ENCODE peak calls at places on chromosome 6, in six cellular contexts. H is H1, X is HepG2, Z is K562, F is GM12878, W is GM12891. D is an unnamed sample.

GRCh38 chr6:113762611-113763010 is 94.5 kb upstream of the MARCKS start:
- DNase-seq in F (no peak), Z (no peak), X (no peak), W (no peak), H (no peak), D (no peak)

GRCh38 chr6:7151381-7151780 is 43.6 kb downstream of the RREB1 start:
- DNase-seq in X (peak; percentile 39), Z (no peak), W (no peak), H (no peak), F (no peak), D (no peak)

GRCh38 chr6:170052991-170053821 is 237.7 kb downstream of the DLL1 start:
- DNase-seq in H (no peak), F (no peak), X (no peak), W (no peak), Z (no peak), D (no peak)

GRCh38 chr6:18328549-18328922 is 58.6 kb upstream of the RNF144B start:
- DNase-seq in H (no peak), Z (no peak), X (no peak), F (no peak), W (no peak), D (no peak)

GRCh38 chr6:43115365-43115764 is 39.3 kb downstream of the PTK7 start:
- DNase-seq in W (no peak), Z (peak; percentile 56), F (no peak), X (no peak), H (no peak), D (no peak)

GRCh38 chr6:155273438-155273837 is 9.6 kb downstream of the CLDN20 start:
- DNase-seq in X (no peak), H (no peak), W (no peak), Z (peak; percentile 27), F (no peak), D (no peak)

GRCh38 chr6:105786890-105787655 is 299.1 kb upstream of the PRDM1 start:
- DNase-seq in W (no peak), F (peak; percentile 74), H (no peak), Z (no peak), X (no peak), D (no peak)

GRCh38 chr6:164321297-164321696 is 906.8 kb downstream of the QKI start:
- DNase-seq in H (no peak), Z (no peak), X (no peak), F (no peak), W (no peak), D (no peak)

GRCh38 chr6:136508701-136509387 is 41.4 kb downstream of the MAP7 start:
- DNase-seq in X (no peak), W (no peak), Z (no peak), F (no peak), H (no peak), D (no peak)

GRCh38 chr6:12958052-12958706 is 241.6 kb downstream of the PHACTR1 start:
- DNase-seq in X (no peak), H (no peak), W (no peak), F (no peak), Z (no peak), D (no peak)

GRCh38 chr6:81098109-81098814 is 654.2 kb downstream of the TENT5A start:
- DNase-seq in Z (no peak), X (no peak), W (no peak), H (no peak), F (no peak), D (no peak)

GRCh38 chr6:14149053-14149746 is 31.6 kb downstream of the CD83 start:
- DNase-seq in H (no peak), X (no peak), F (no peak), Z (no peak), W (no peak), D (no peak)

GRCh38 chr6:21845018-21845417 is 251.5 kb downstream of the SOX4 start:
- DNase-seq in W (no peak), F (no peak), Z (peak; percentile 20), X (no peak), H (no peak), D (no peak)

GRCh38 chr6:1609662-1610496 is at the start of gene FOXC1:
- DNase-seq in Z (no peak), W (peak; percentile 84), F (no peak), X (peak; percentile 71), H (no peak), D (peak; percentile 84)

GRCh38 chr6:148212366-148212765 is 130.3 kb upstream of the SASH1 start:
- DNase-seq in W (no peak), Z (no peak), X (no peak), F (no peak), H (no peak), D (no peak)

GRCh38 chr6:35295036-35295435 is 2.6 kb upstream of the DEF6 start:
- DNase-seq in H (no peak), F (no peak), W (no peak), Z (no peak), X (no peak), D (no peak)

GRCh38 chr6:37503486-37503980 is 3.8 kb upstream of the CCDC167 start:
- DNase-seq in F (no peak), X (no peak), W (no peak), H (no peak), Z (no peak), D (no peak)

GRCh38 chr6:14273196-14273595 is 155.6 kb downstream of the CD83 start:
- DNase-seq in Z (no peak), X (no peak), W (no peak), F (no peak), H (peak; percentile 63), D (no peak)

GRCh38 chr6:144345451-144345850 is 60.3 kb downstream of the UTRN start:
- DNase-seq in X (no peak), Z (no peak), W (no peak), F (no peak), H (no peak), D (no peak)

GRCh38 chr6:110960014-110960390 is 1.5 kb downstream of the GTF3C6 start:
- DNase-seq in H (no peak), F (no peak), X (peak; percentile 11), W (no peak), Z (no peak), D (no peak)

GRCh38 chr6:110953633-110954303 is 4.7 kb upstream of the GTF3C6 start:
- DNase-seq in X (no peak), H (no peak), F (no peak), W (no peak), Z (no peak), D (no peak)

DNA sequence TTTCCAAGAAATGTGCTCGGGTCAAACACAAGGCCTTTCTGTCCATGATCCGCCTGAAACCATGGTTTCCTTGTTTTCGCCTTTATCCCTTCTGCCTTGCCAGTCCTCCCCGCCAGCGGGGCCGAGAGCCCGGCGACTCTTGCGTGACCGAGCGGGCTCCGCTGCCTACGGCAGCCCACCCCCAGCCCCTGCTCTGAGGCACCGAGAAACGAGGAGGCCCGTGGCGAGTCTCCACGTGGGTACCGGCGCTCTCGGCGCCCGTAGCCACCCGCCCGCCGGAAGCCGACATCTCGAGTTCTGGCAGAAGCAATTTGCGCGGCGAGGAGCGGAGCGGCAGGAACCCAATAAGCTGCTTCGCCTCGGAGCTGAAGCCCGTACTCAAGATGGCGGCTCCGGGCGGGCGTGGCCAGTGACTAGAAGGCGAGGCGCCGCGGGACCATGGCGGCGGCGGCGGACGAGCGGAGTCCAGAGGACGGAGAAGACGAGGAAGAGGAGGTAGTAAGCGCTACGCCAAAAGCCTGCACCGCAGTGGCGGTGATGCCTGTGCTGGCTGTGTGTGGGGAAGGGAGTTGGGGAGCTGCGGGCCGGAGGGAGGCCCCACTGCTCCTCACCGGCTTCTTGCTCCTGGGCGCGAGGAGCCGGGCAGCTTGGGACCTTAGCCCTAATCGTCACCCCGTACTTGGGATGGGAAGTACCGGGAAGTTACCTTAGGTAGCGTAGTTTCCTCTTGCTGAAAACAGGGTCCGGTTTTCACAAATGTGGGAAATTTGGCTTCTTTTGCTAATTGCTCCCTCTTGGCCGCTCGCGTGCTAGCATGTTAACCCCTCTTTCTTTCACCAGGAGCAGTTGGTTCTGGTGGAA is at the start of gene GTF3C6:
- DNase-seq in Z (peak; percentile 84), X (peak; percentile 82), H (peak; percentile 92), F (peak; percentile 61), W (peak; percentile 81), D (peak; percentile 77)
- TF ChIP-seq POLR2A in Z (peak; percentile 99), X (peak; percentile 90), H (peak; percentile 95), F (peak; percentile 100), W (peak; percentile 93), D (peak; percentile 98)

GRCh38 chr6:30883743-30884520 is at the start of gene DDR1:
- DNase-seq in X (peak; percentile 38), H (peak; percentile 76), Z (peak; percentile 94), F (no peak), W (peak; percentile 77), D (peak; percentile 78)
- TF ChIP-seq POLR2AphosphoS5 in X (peak; percentile 43), H (peak; percentile 33), Z (no peak), F (no peak), W (no peak), D (no peak)

DNA sequence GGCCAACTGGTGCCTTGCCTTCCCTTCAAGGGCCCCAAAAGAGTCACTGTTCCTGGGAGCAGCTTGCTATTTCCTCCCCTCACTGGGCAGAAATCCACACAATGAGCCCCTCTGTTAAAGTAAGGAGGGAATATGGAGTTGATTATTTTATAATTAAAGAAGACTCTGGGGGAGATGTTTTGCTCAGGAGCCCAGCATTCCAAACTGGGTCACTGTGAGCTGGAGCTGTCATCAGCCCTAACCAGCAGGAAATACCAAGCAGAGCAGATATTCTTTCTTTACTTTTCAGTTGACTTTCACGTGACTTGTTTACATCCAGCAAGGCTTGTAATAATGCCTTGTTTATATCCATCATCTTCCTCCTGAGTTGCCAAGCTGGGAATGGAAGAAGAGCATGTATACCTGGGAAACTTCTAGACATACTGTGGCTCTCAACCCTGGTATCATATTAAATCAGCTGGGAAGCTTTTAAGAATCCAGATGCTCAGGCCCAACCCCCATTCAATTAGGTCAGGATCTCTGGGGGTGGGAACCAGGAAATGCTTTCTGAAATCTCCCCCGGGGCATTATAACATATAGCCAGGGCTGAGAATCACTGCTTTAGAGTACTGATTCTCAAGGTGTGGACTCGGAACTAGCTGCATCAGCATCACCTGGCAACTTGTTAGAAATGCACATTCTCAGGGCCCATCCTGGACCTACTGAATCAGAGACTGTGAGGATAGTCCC is 175.6 kb upstream of the MYLIP start:
- DNase-seq in X (no peak), F (no peak), Z (no peak), H (no peak), W (no peak), D (no peak)
- TF ChIP-seq TAF1 in X (no peak), F (no peak), Z (no peak), H (no peak), W (no peak), D (no peak)

GRCh38 chr6:91868539-91869202 is 1281.8 kb upstream of the MAP3K7 start:
- DNase-seq in Z (no peak), H (no peak), F (no peak), W (no peak), X (no peak), D (no peak)

GRCh38 chr6:91860951-91861350 is 1274.1 kb upstream of the MAP3K7 start:
- DNase-seq in Z (no peak), F (no peak), H (no peak), W (no peak), X (no peak), D (no peak)

GRCh38 chr6:91864911-91865310 is 1278.0 kb upstream of the MAP3K7 start:
- DNase-seq in H (no peak), Z (no peak), X (no peak), W (no peak), F (no peak), D (no peak)
- TF ChIP-seq POLR2A in H (no peak), Z (no peak), X (no peak), W (no peak), F (no peak), D (no peak)

DNA sequence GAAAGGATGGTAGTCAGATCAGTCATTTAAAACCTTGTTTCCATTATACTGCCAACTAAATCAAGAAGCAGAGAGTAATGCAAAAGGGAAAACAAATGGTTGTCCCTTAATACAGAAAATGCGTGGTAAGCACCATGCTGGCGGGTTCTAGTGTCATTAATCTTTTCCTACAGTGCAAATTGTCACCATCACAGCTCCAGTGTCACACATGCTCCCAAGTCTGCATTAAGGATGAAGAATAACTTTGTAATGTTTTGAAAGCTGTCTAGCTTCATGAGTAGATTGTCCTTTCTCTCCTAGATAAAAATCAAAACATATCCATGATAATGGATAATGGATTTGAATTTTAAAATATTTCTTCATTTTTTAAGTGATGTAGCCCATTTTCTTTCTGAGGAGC is 735.6 kb downstream of the EPHA7 start:
- DNase-seq in H (no peak), W (no peak), F (no peak), Z (no peak), X (no peak), D (no peak)
- TF ChIP-seq POLR2AphosphoS5 in H (no peak), W (no peak), F (no peak), Z (no peak), X (no peak), D (no peak)